ENCODE peak calls at places on chromosome 13, in nine cellular contexts. One of them, this sample, is unnamed.

GRCh38 chr13:25286308-25286968 is 850 bp downstream of the MTMR6 start:
- DNase-seq in tibial artery: no peak
- DNase-seq in transverse colon: peak
- DNase-seq in BJ: no peak
- DNase-seq in NCI-H1092 treated with DMSO at 0.1 percent for 48 hours: peak
- DNase-seq in heart right ventricle: peak
- DNase-seq in choroid plexus epithelial cell: peak
- DNase-seq in stimulated activated CD8-positive, alpha-beta memory T cell treated with anti-CD3 and anti-CD28 coated beads, Interleukin-15, amount 100 ng/mL, for 48 hours: no peak
- DNase-seq in glutamatergic neuron: no peak
- DNase-seq in this sample: peak

GRCh38 chr13:79995334-79995733 is 345.6 kb downstream of the SPRY2 start:
- DNase-seq in tibial artery: no peak
- DNase-seq in transverse colon: no peak
- DNase-seq in BJ: peak
- DNase-seq in NCI-H1092 treated with DMSO at 0.1 percent for 48 hours: no peak
- DNase-seq in heart right ventricle: no peak
- DNase-seq in choroid plexus epithelial cell: peak
- DNase-seq in stimulated activated CD8-positive, alpha-beta memory T cell treated with anti-CD3 and anti-CD28 coated beads, Interleukin-15, amount 100 ng/mL, for 48 hours: no peak
- DNase-seq in glutamatergic neuron: no peak
- DNase-seq in this sample: no peak

GRCh38 chr13:93875527-93875926 is 604.0 kb downstream of the DCT start:
- DNase-seq in tibial artery: no peak
- DNase-seq in transverse colon: no peak
- DNase-seq in BJ: no peak
- DNase-seq in NCI-H1092 treated with DMSO at 0.1 percent for 48 hours: no peak
- DNase-seq in heart right ventricle: no peak
- DNase-seq in choroid plexus epithelial cell: peak
- DNase-seq in stimulated activated CD8-positive, alpha-beta memory T cell treated with anti-CD3 and anti-CD28 coated beads, Interleukin-15, amount 100 ng/mL, for 48 hours: no peak
- DNase-seq in glutamatergic neuron: no peak
- DNase-seq in this sample: no peak

GRCh38 chr13:72458701-72459100 is 268.7 kb downstream of the MZT1 start:
- DNase-seq in tibial artery: no peak
- DNase-seq in transverse colon: no peak
- DNase-seq in BJ: no peak
- DNase-seq in NCI-H1092 treated with DMSO at 0.1 percent for 48 hours: no peak
- DNase-seq in heart right ventricle: no peak
- DNase-seq in choroid plexus epithelial cell: peak
- DNase-seq in stimulated activated CD8-positive, alpha-beta memory T cell treated with anti-CD3 and anti-CD28 coated beads, Interleukin-15, amount 100 ng/mL, for 48 hours: no peak
- DNase-seq in glutamatergic neuron: no peak
- DNase-seq in this sample: no peak

GRCh38 chr13:63455938-63456337 is 2040.3 kb upstream of the PCDH20 start:
- DNase-seq in tibial artery: no peak
- DNase-seq in transverse colon: no peak
- DNase-seq in BJ: no peak
- DNase-seq in NCI-H1092 treated with DMSO at 0.1 percent for 48 hours: no peak
- DNase-seq in heart right ventricle: no peak
- DNase-seq in choroid plexus epithelial cell: peak
- DNase-seq in stimulated activated CD8-positive, alpha-beta memory T cell treated with anti-CD3 and anti-CD28 coated beads, Interleukin-15, amount 100 ng/mL, for 48 hours: no peak
- DNase-seq in glutamatergic neuron: no peak
- DNase-seq in this sample: no peak

GRCh38 chr13:59513686-59514085 is 650.0 kb downstream of the DIAPH3 start:
- DNase-seq in tibial artery: no peak
- DNase-seq in transverse colon: no peak
- DNase-seq in BJ: no peak
- DNase-seq in NCI-H1092 treated with DMSO at 0.1 percent for 48 hours: no peak
- DNase-seq in heart right ventricle: no peak
- DNase-seq in choroid plexus epithelial cell: no peak
- DNase-seq in stimulated activated CD8-positive, alpha-beta memory T cell treated with anti-CD3 and anti-CD28 coated beads, Interleukin-15, amount 100 ng/mL, for 48 hours: no peak
- DNase-seq in glutamatergic neuron: no peak
- DNase-seq in this sample: no peak

GRCh38 chr13:26707122-26708006 is 53.2 kb downstream of the GPR12 start:
- DNase-seq in tibial artery: no peak
- DNase-seq in transverse colon: no peak
- DNase-seq in BJ: no peak
- DNase-seq in NCI-H1092 treated with DMSO at 0.1 percent for 48 hours: peak
- DNase-seq in heart right ventricle: peak
- DNase-seq in choroid plexus epithelial cell: peak
- DNase-seq in stimulated activated CD8-positive, alpha-beta memory T cell treated with anti-CD3 and anti-CD28 coated beads, Interleukin-15, amount 100 ng/mL, for 48 hours: no peak
- DNase-seq in glutamatergic neuron: peak
- DNase-seq in this sample: peak

GRCh38 chr13:110109910-110110309 is 197.0 kb downstream of the COL4A1 start:
- DNase-seq in tibial artery: peak
- DNase-seq in transverse colon: peak
- DNase-seq in BJ: no peak
- DNase-seq in NCI-H1092 treated with DMSO at 0.1 percent for 48 hours: no peak
- DNase-seq in heart right ventricle: peak
- DNase-seq in choroid plexus epithelial cell: peak
- DNase-seq in stimulated activated CD8-positive, alpha-beta memory T cell treated with anti-CD3 and anti-CD28 coated beads, Interleukin-15, amount 100 ng/mL, for 48 hours: no peak
- DNase-seq in glutamatergic neuron: no peak
- DNase-seq in this sample: peak

GRCh38 chr13:50222569-50223332 is 207.5 kb downstream of the KCNRG start:
- DNase-seq in tibial artery: peak
- DNase-seq in transverse colon: peak
- DNase-seq in BJ: peak
- DNase-seq in NCI-H1092 treated with DMSO at 0.1 percent for 48 hours: peak
- DNase-seq in heart right ventricle: peak
- DNase-seq in choroid plexus epithelial cell: peak
- DNase-seq in stimulated activated CD8-positive, alpha-beta memory T cell treated with anti-CD3 and anti-CD28 coated beads, Interleukin-15, amount 100 ng/mL, for 48 hours: no peak
- DNase-seq in glutamatergic neuron: no peak
- DNase-seq in this sample: peak

GRCh38 chr13:29081036-29081435 is 260.9 kb downstream of the MTUS2 start:
- DNase-seq in tibial artery: no peak
- DNase-seq in transverse colon: no peak
- DNase-seq in BJ: no peak
- DNase-seq in NCI-H1092 treated with DMSO at 0.1 percent for 48 hours: no peak
- DNase-seq in heart right ventricle: no peak
- DNase-seq in choroid plexus epithelial cell: peak
- DNase-seq in stimulated activated CD8-positive, alpha-beta memory T cell treated with anti-CD3 and anti-CD28 coated beads, Interleukin-15, amount 100 ng/mL, for 48 hours: no peak
- DNase-seq in glutamatergic neuron: no peak
- DNase-seq in this sample: no peak

GRCh38 chr13:95660981-95661581 is 15.9 kb upstream of the DNAJC3 start:
- DNase-seq in tibial artery: no peak
- DNase-seq in transverse colon: no peak
- DNase-seq in BJ: no peak
- DNase-seq in NCI-H1092 treated with DMSO at 0.1 percent for 48 hours: peak
- DNase-seq in heart right ventricle: no peak
- DNase-seq in choroid plexus epithelial cell: peak
- DNase-seq in stimulated activated CD8-positive, alpha-beta memory T cell treated with anti-CD3 and anti-CD28 coated beads, Interleukin-15, amount 100 ng/mL, for 48 hours: no peak
- DNase-seq in glutamatergic neuron: no peak
- DNase-seq in this sample: no peak

GRCh38 chr13:32126298-32126697 is 94.7 kb downstream of the FRY start:
- DNase-seq in tibial artery: no peak
- DNase-seq in transverse colon: no peak
- DNase-seq in BJ: no peak
- DNase-seq in NCI-H1092 treated with DMSO at 0.1 percent for 48 hours: no peak
- DNase-seq in heart right ventricle: no peak
- DNase-seq in choroid plexus epithelial cell: no peak
- DNase-seq in stimulated activated CD8-positive, alpha-beta memory T cell treated with anti-CD3 and anti-CD28 coated beads, Interleukin-15, amount 100 ng/mL, for 48 hours: no peak
- DNase-seq in glutamatergic neuron: no peak
- DNase-seq in this sample: no peak

This sample was measured in left colon.